ENCODE peak calls at places on chromosomes 7 and 10, in six cellular contexts. X is choroid plexus epithelial cell, K is mesothelial cell of epicardium, O is neural progenitor cell, Q is T-helper 9 cell, U is osteocyte. P is an unnamed sample.

GRCh38 chr10:36254191-36254590 is 612.1 kb upstream of the FZD8 start:
- DNase-seq in Q (no peak), O (no peak), X (peak), K (no peak), U (no peak), P (no peak)

GRCh38 chr10:84026821-84027257 is 112.5 kb upstream of the GHITM start:
- DNase-seq in U (no peak), Q (no peak), X (peak), O (peak), K (no peak), P (no peak)

GRCh38 chr10:47192273-47192672 is 107.7 kb upstream of the GDF10 start:
- DNase-seq in K (no peak), Q (no peak), U (no peak), X (no peak), O (no peak), P (no peak)

GRCh38 chr10:99318475-99318874 is 10.7 kb upstream of the CNNM1 start:
- DNase-seq in U (no peak), O (no peak), X (no peak), K (no peak), Q (no peak), P (no peak)

GRCh38 chr10:6299743-6300105 is 97.0 kb downstream of the PFKFB3 start:
- DNase-seq in U (no peak), Q (no peak), K (no peak), O (no peak), X (no peak), P (no peak)

GRCh38 chr7:30933124-30933893 is 21.7 kb downstream of the AQP1 start:
- DNase-seq in K (peak), U (peak), O (peak), X (no peak), Q (no peak), P (no peak)

GRCh38 chr10:126469692-126470091 is 81.4 kb upstream of the ADAM12 start:
- DNase-seq in K (no peak), Q (no peak), X (no peak), U (peak), O (no peak), P (no peak)

GRCh38 chr7:82234457-82235049 is 209.0 kb downstream of the CACNA2D1 start:
- DNase-seq in X (peak), K (no peak), U (no peak), O (peak), Q (no peak), P (no peak)

P was measured in T-cell.